ENCODE peak calls at places on chromosomes 16 and 17, in ten cellular contexts. One of them, this sample, is unnamed.
A peak's percentile ranks its signal among the peaks of the same experiment; 100 is the strongest.

GRCh38 chr16:29649560-29650494 is 13.2 kb upstream of the SPN start:
- DNase-seq in head of caudate nucleus: no peak
- DNase-seq in activated CD4-positive, alpha-beta T cell treated with anti-CD3 and anti-CD28 coated beads for 24 hours: no peak
- DNase-seq in HFF-Myc: no peak
- DNase-seq in fibroblast of the conjunctiva: no peak
- DNase-seq in T-cell: no peak
- DNase-seq in EH: no peak
- DNase-seq in cerebellum: no peak
- DNase-seq in H4: no peak
- DNase-seq in RPMI8226: no peak
- DNase-seq in this sample: no peak

GRCh38 chr17:5770556-5771270 is 186.4 kb upstream of the NLRP1 start:
- DNase-seq in fibroblast of the conjunctiva: no peak
- DNase-seq in T-cell: no peak
- DNase-seq in activated CD4-positive, alpha-beta T cell treated with anti-CD3 and anti-CD28 coated beads for 24 hours: no peak
- DNase-seq in cerebellum: no peak
- DNase-seq in HFF-Myc: no peak
- DNase-seq in H4: no peak
- DNase-seq in EH: no peak
- DNase-seq in head of caudate nucleus: no peak
- DNase-seq in RPMI8226: no peak
- DNase-seq in this sample: no peak

GRCh38 chr17:75331671-75332070 is 42.4 kb upstream of the SLC25A19 start:
- DNase-seq in EH: no peak
- DNase-seq in T-cell: no peak
- DNase-seq in H4: no peak
- DNase-seq in head of caudate nucleus: no peak
- DNase-seq in cerebellum: no peak
- DNase-seq in RPMI8226: no peak
- DNase-seq in HFF-Myc: no peak
- DNase-seq in fibroblast of the conjunctiva: no peak
- DNase-seq in activated CD4-positive, alpha-beta T cell treated with anti-CD3 and anti-CD28 coated beads for 24 hours: no peak
- DNase-seq in this sample: no peak

GRCh38 chr16:51553910-51554309 is 402.8 kb upstream of the SALL1 start:
- DNase-seq in RPMI8226: no peak
- DNase-seq in cerebellum: no peak
- DNase-seq in T-cell: no peak
- DNase-seq in EH: peak; percentile 6
- DNase-seq in fibroblast of the conjunctiva: no peak
- DNase-seq in activated CD4-positive, alpha-beta T cell treated with anti-CD3 and anti-CD28 coated beads for 24 hours: no peak
- DNase-seq in H4: no peak
- DNase-seq in HFF-Myc: no peak
- DNase-seq in head of caudate nucleus: no peak
- DNase-seq in this sample: peak; percentile 53

GRCh38 chr17:46818319-46818928 is at the start of gene WNT3:
- DNase-seq in fibroblast of the conjunctiva: no peak
- DNase-seq in EH: peak; percentile 23
- DNase-seq in head of caudate nucleus: peak; percentile 66
- DNase-seq in RPMI8226: peak; percentile 41
- DNase-seq in activated CD4-positive, alpha-beta T cell treated with anti-CD3 and anti-CD28 coated beads for 24 hours: no peak
- DNase-seq in cerebellum: peak; percentile 23
- DNase-seq in T-cell: peak; percentile 39
- DNase-seq in HFF-Myc: no peak
- DNase-seq in H4: no peak
- DNase-seq in this sample: no peak

GRCh38 chr17:79991140-79991923 is 44.3 kb downstream of the TBC1D16 start:
- DNase-seq in activated CD4-positive, alpha-beta T cell treated with anti-CD3 and anti-CD28 coated beads for 24 hours: peak; percentile 74
- DNase-seq in cerebellum: peak; percentile 82
- DNase-seq in HFF-Myc: no peak
- DNase-seq in EH: peak; percentile 80
- DNase-seq in head of caudate nucleus: peak; percentile 86
- DNase-seq in T-cell: peak; percentile 86
- DNase-seq in RPMI8226: peak; percentile 87
- DNase-seq in H4: peak; percentile 88
- DNase-seq in fibroblast of the conjunctiva: peak; percentile 72
- DNase-seq in this sample: peak; percentile 78

GRCh38 chr17:49516190-49516589 is 21.1 kb downstream of the NGFR start:
- DNase-seq in RPMI8226: peak; percentile 51
- DNase-seq in cerebellum: no peak
- DNase-seq in fibroblast of the conjunctiva: no peak
- DNase-seq in activated CD4-positive, alpha-beta T cell treated with anti-CD3 and anti-CD28 coated beads for 24 hours: no peak
- DNase-seq in head of caudate nucleus: no peak
- DNase-seq in T-cell: no peak
- DNase-seq in HFF-Myc: no peak
- DNase-seq in EH: no peak
- DNase-seq in H4: no peak
- DNase-seq in this sample: no peak

GRCh38 chr17:78759203-78759968 is 22.7 kb downstream of the CYTH1 start:
- DNase-seq in activated CD4-positive, alpha-beta T cell treated with anti-CD3 and anti-CD28 coated beads for 24 hours: no peak
- DNase-seq in H4: no peak
- DNase-seq in cerebellum: no peak
- DNase-seq in EH: no peak
- DNase-seq in head of caudate nucleus: no peak
- DNase-seq in RPMI8226: peak; percentile 87
- DNase-seq in T-cell: peak; percentile 90
- DNase-seq in fibroblast of the conjunctiva: peak; percentile 37
- DNase-seq in HFF-Myc: peak; percentile 36
- DNase-seq in this sample: peak; percentile 92

GRCh38 chr17:65228734-65229390 is 91.7 kb downstream of the RGS9 start:
- DNase-seq in HFF-Myc: peak; percentile 69
- DNase-seq in H4: peak; percentile 93
- DNase-seq in EH: peak; percentile 91
- DNase-seq in activated CD4-positive, alpha-beta T cell treated with anti-CD3 and anti-CD28 coated beads for 24 hours: peak; percentile 25
- DNase-seq in head of caudate nucleus: no peak
- DNase-seq in RPMI8226: peak; percentile 22
- DNase-seq in T-cell: peak; percentile 38
- DNase-seq in cerebellum: no peak
- DNase-seq in fibroblast of the conjunctiva: no peak
- DNase-seq in this sample: peak; percentile 73

GRCh38 chr17:41049110-41049509 is 2.0 kb upstream of the KRTAP2-1 start:
- DNase-seq in T-cell: no peak
- DNase-seq in EH: peak; percentile 96
- DNase-seq in fibroblast of the conjunctiva: no peak
- DNase-seq in cerebellum: no peak
- DNase-seq in activated CD4-positive, alpha-beta T cell treated with anti-CD3 and anti-CD28 coated beads for 24 hours: no peak
- DNase-seq in HFF-Myc: no peak
- DNase-seq in head of caudate nucleus: no peak
- DNase-seq in RPMI8226: peak; percentile 25
- DNase-seq in H4: no peak
- DNase-seq in this sample: peak; percentile 17

GRCh38 chr16:65648111-65648510 is 526.2 kb upstream of the CDH11 start:
- DNase-seq in T-cell: no peak
- DNase-seq in fibroblast of the conjunctiva: no peak
- DNase-seq in H4: no peak
- DNase-seq in head of caudate nucleus: no peak
- DNase-seq in RPMI8226: no peak
- DNase-seq in activated CD4-positive, alpha-beta T cell treated with anti-CD3 and anti-CD28 coated beads for 24 hours: no peak
- DNase-seq in HFF-Myc: no peak
- DNase-seq in EH: no peak
- DNase-seq in cerebellum: no peak
- DNase-seq in this sample: no peak

GRCh38 chr17:18970582-18971480 is 18.9 kb downstream of the SLC5A10 start:
- DNase-seq in activated CD4-positive, alpha-beta T cell treated with anti-CD3 and anti-CD28 coated beads for 24 hours: no peak
- DNase-seq in EH: no peak
- DNase-seq in head of caudate nucleus: no peak
- DNase-seq in T-cell: no peak
- DNase-seq in cerebellum: no peak
- DNase-seq in HFF-Myc: no peak
- DNase-seq in RPMI8226: no peak
- DNase-seq in H4: no peak
- DNase-seq in fibroblast of the conjunctiva: no peak
- DNase-seq in this sample: no peak

GRCh38 chr17:75604034-75604695 is 16.6 kb downstream of the MYO15B start:
- DNase-seq in RPMI8226: peak; percentile 55
- DNase-seq in HFF-Myc: no peak
- DNase-seq in fibroblast of the conjunctiva: no peak
- DNase-seq in head of caudate nucleus: no peak
- DNase-seq in cerebellum: no peak
- DNase-seq in activated CD4-positive, alpha-beta T cell treated with anti-CD3 and anti-CD28 coated beads for 24 hours: no peak
- DNase-seq in H4: no peak
- DNase-seq in T-cell: no peak
- DNase-seq in EH: no peak
- DNase-seq in this sample: no peak

GRCh38 chr16:8519643-8520042 is 70.7 kb downstream of the TMEM114 start:
- DNase-seq in HFF-Myc: no peak
- DNase-seq in activated CD4-positive, alpha-beta T cell treated with anti-CD3 and anti-CD28 coated beads for 24 hours: no peak
- DNase-seq in head of caudate nucleus: no peak
- DNase-seq in T-cell: no peak
- DNase-seq in fibroblast of the conjunctiva: no peak
- DNase-seq in RPMI8226: no peak
- DNase-seq in cerebellum: no peak
- DNase-seq in EH: no peak
- DNase-seq in H4: no peak
- DNase-seq in this sample: no peak

GRCh38 chr16:87955302-87956168 is 4.3 kb downstream of the BANP start:
- DNase-seq in T-cell: no peak
- DNase-seq in H4: no peak
- DNase-seq in HFF-Myc: no peak
- DNase-seq in cerebellum: no peak
- DNase-seq in fibroblast of the conjunctiva: no peak
- DNase-seq in EH: peak; percentile 58
- DNase-seq in RPMI8226: no peak
- DNase-seq in head of caudate nucleus: no peak
- DNase-seq in activated CD4-positive, alpha-beta T cell treated with anti-CD3 and anti-CD28 coated beads for 24 hours: no peak
- DNase-seq in this sample: no peak

GRCh38 chr17:79987890-79988162 is 47.8 kb downstream of the TBC1D16 start:
- DNase-seq in fibroblast of the conjunctiva: no peak
- DNase-seq in EH: no peak
- DNase-seq in T-cell: no peak
- DNase-seq in H4: no peak
- DNase-seq in head of caudate nucleus: no peak
- DNase-seq in RPMI8226: no peak
- DNase-seq in cerebellum: no peak
- DNase-seq in activated CD4-positive, alpha-beta T cell treated with anti-CD3 and anti-CD28 coated beads for 24 hours: no peak
- DNase-seq in HFF-Myc: no peak
- DNase-seq in this sample: no peak

GRCh38 chr17:13418891-13419290 is 182.8 kb downstream of the HS3ST3A1 start:
- DNase-seq in activated CD4-positive, alpha-beta T cell treated with anti-CD3 and anti-CD28 coated beads for 24 hours: no peak
- DNase-seq in fibroblast of the conjunctiva: no peak
- DNase-seq in H4: no peak
- DNase-seq in RPMI8226: no peak
- DNase-seq in T-cell: no peak
- DNase-seq in head of caudate nucleus: no peak
- DNase-seq in HFF-Myc: no peak
- DNase-seq in cerebellum: no peak
- DNase-seq in EH: no peak
- DNase-seq in this sample: no peak

GRCh38 chr17:35449371-35449931 is 885 bp upstream of the SLFN13 start:
- DNase-seq in fibroblast of the conjunctiva: no peak
- DNase-seq in RPMI8226: no peak
- DNase-seq in activated CD4-positive, alpha-beta T cell treated with anti-CD3 and anti-CD28 coated beads for 24 hours: no peak
- DNase-seq in H4: no peak
- DNase-seq in T-cell: peak; percentile 19
- DNase-seq in cerebellum: no peak
- DNase-seq in EH: peak; percentile 2
- DNase-seq in HFF-Myc: no peak
- DNase-seq in head of caudate nucleus: no peak
- DNase-seq in this sample: no peak

GRCh38 chr17:79836952-79837887 is 2.0 kb downstream of the CBX4 start:
- DNase-seq in HFF-Myc: no peak
- DNase-seq in cerebellum: peak; percentile 52
- DNase-seq in RPMI8226: peak; percentile 94
- DNase-seq in EH: peak; percentile 55
- DNase-seq in activated CD4-positive, alpha-beta T cell treated with anti-CD3 and anti-CD28 coated beads for 24 hours: no peak
- DNase-seq in head of caudate nucleus: no peak
- DNase-seq in T-cell: peak; percentile 39
- DNase-seq in fibroblast of the conjunctiva: no peak
- DNase-seq in H4: peak; percentile 89
- DNase-seq in this sample: peak; percentile 86

GRCh38 chr17:78647030-78647429 is 69.8 kb upstream of the DNAH17 start:
- DNase-seq in fibroblast of the conjunctiva: no peak
- DNase-seq in H4: no peak
- DNase-seq in cerebellum: no peak
- DNase-seq in EH: no peak
- DNase-seq in HFF-Myc: no peak
- DNase-seq in head of caudate nucleus: no peak
- DNase-seq in activated CD4-positive, alpha-beta T cell treated with anti-CD3 and anti-CD28 coated beads for 24 hours: no peak
- DNase-seq in RPMI8226: no peak
- DNase-seq in T-cell: no peak
- DNase-seq in this sample: no peak

GRCh38 chr16:83994087-83994486 is 26.0 kb downstream of the NECAB2 start:
- DNase-seq in T-cell: no peak
- DNase-seq in RPMI8226: no peak
- DNase-seq in EH: peak; percentile 87
- DNase-seq in activated CD4-positive, alpha-beta T cell treated with anti-CD3 and anti-CD28 coated beads for 24 hours: no peak
- DNase-seq in H4: peak; percentile 78
- DNase-seq in fibroblast of the conjunctiva: peak; percentile 84
- DNase-seq in head of caudate nucleus: no peak
- DNase-seq in HFF-Myc: peak; percentile 39
- DNase-seq in cerebellum: no peak
- DNase-seq in this sample: peak; percentile 95

GRCh38 chr17:79952915-79953314 is 82.8 kb downstream of the TBC1D16 start:
- DNase-seq in EH: no peak
- DNase-seq in cerebellum: no peak
- DNase-seq in T-cell: no peak
- DNase-seq in fibroblast of the conjunctiva: no peak
- DNase-seq in RPMI8226: no peak
- DNase-seq in H4: no peak
- DNase-seq in head of caudate nucleus: no peak
- DNase-seq in HFF-Myc: no peak
- DNase-seq in activated CD4-positive, alpha-beta T cell treated with anti-CD3 and anti-CD28 coated beads for 24 hours: no peak
- DNase-seq in this sample: no peak

GRCh38 chr16:11698271-11698689 is 30.0 kb downstream of the SNN start:
- DNase-seq in EH: peak; percentile 16
- DNase-seq in head of caudate nucleus: no peak
- DNase-seq in HFF-Myc: no peak
- DNase-seq in T-cell: no peak
- DNase-seq in fibroblast of the conjunctiva: no peak
- DNase-seq in H4: no peak
- DNase-seq in activated CD4-positive, alpha-beta T cell treated with anti-CD3 and anti-CD28 coated beads for 24 hours: no peak
- DNase-seq in RPMI8226: no peak
- DNase-seq in cerebellum: no peak
- DNase-seq in this sample: no peak

GRCh38 chr16:75096730-75097129 is 19.9 kb downstream of the LDHD start:
- DNase-seq in head of caudate nucleus: no peak
- DNase-seq in T-cell: no peak
- DNase-seq in RPMI8226: no peak
- DNase-seq in H4: no peak
- DNase-seq in activated CD4-positive, alpha-beta T cell treated with anti-CD3 and anti-CD28 coated beads for 24 hours: no peak
- DNase-seq in EH: peak; percentile 28
- DNase-seq in cerebellum: no peak
- DNase-seq in HFF-Myc: no peak
- DNase-seq in fibroblast of the conjunctiva: no peak
- DNase-seq in this sample: no peak

GRCh38 chr17:40813804-40814203 is 8.6 kb downstream of the KRT10 start:
- DNase-seq in RPMI8226: no peak
- DNase-seq in cerebellum: no peak
- DNase-seq in head of caudate nucleus: no peak
- DNase-seq in T-cell: no peak
- DNase-seq in EH: peak; percentile 58
- DNase-seq in HFF-Myc: no peak
- DNase-seq in fibroblast of the conjunctiva: no peak
- DNase-seq in H4: no peak
- DNase-seq in activated CD4-positive, alpha-beta T cell treated with anti-CD3 and anti-CD28 coated beads for 24 hours: no peak
- DNase-seq in this sample: no peak

GRCh38 chr16:64356267-64356666 is 765.6 kb downstream of the CDH11 start:
- DNase-seq in H4: peak; percentile 33
- DNase-seq in EH: peak; percentile 95
- DNase-seq in HFF-Myc: peak; percentile 51
- DNase-seq in activated CD4-positive, alpha-beta T cell treated with anti-CD3 and anti-CD28 coated beads for 24 hours: no peak
- DNase-seq in fibroblast of the conjunctiva: peak; percentile 82
- DNase-seq in RPMI8226: peak; percentile 71
- DNase-seq in cerebellum: no peak
- DNase-seq in head of caudate nucleus: no peak
- DNase-seq in T-cell: no peak
- DNase-seq in this sample: peak; percentile 80

GRCh38 chr17:1181769-1182137 is 2.0 kb upstream of the ABR start:
- DNase-seq in RPMI8226: no peak
- DNase-seq in EH: no peak
- DNase-seq in HFF-Myc: no peak
- DNase-seq in cerebellum: no peak
- DNase-seq in T-cell: no peak
- DNase-seq in head of caudate nucleus: no peak
- DNase-seq in fibroblast of the conjunctiva: no peak
- DNase-seq in H4: no peak
- DNase-seq in activated CD4-positive, alpha-beta T cell treated with anti-CD3 and anti-CD28 coated beads for 24 hours: no peak
- DNase-seq in this sample: peak; percentile 70

GRCh38 chr17:44981221-44981968 is 13.3 kb upstream of the C1QL1 start:
- DNase-seq in RPMI8226: no peak
- DNase-seq in head of caudate nucleus: no peak
- DNase-seq in HFF-Myc: peak; percentile 21
- DNase-seq in T-cell: no peak
- DNase-seq in activated CD4-positive, alpha-beta T cell treated with anti-CD3 and anti-CD28 coated beads for 24 hours: no peak
- DNase-seq in fibroblast of the conjunctiva: peak; percentile 57
- DNase-seq in H4: peak; percentile 90
- DNase-seq in cerebellum: no peak
- DNase-seq in EH: peak; percentile 77
- DNase-seq in this sample: peak; percentile 28